ENCODE peak calls at places on chromosomes 4 and X, in four cellular contexts. R is K562, F is transverse colon, S is HCT116. Y is an unnamed sample.
A peak's percentile ranks its signal among the peaks of the same experiment; 100 is the strongest.

GRCh38 chr4:147683172-147683571 is 791 bp downstream of the PRMT9 start:
- DNase-seq in R (peak; percentile 9), F (peak; percentile 24), S (no peak), Y (no peak)

GRCh38 chrX:45769919-45770582 is 569.4 kb upstream of the DIPK2B start:
- DNase-seq in F (peak; percentile 71), S (no peak), R (peak; percentile 43), Y (peak; percentile 58)

GRCh38 chrX:103407776-103408175 is 31.4 kb downstream of the BEX3 start:
- DNase-seq in S (no peak), F (no peak), R (no peak), Y (no peak)

GRCh38 chr4:119525005-119525749 is 103.4 kb downstream of the PDE5A start:
- DNase-seq in R (no peak), S (no peak), F (no peak), Y (no peak)

GRCh38 chr4:163554870-163555465 is 60.5 kb downstream of the TMA16 start:
- DNase-seq in R (no peak), S (no peak), F (no peak), Y (no peak)

GRCh38 chrX:103423955-103424640 is 47.8 kb downstream of the BEX3 start:
- DNase-seq in S (no peak), F (no peak), R (no peak), Y (no peak)

GRCh38 chr4:94349193-94349592 is 6.6 kb upstream of the HPGDS start:
- DNase-seq in S (no peak), R (no peak), F (no peak), Y (no peak)

GRCh38 chr4:25817059-25817681 is 45.6 kb downstream of the SEL1L3 start:
- DNase-seq in R (no peak), S (no peak), F (no peak), Y (no peak)

GRCh38 chr4:156109943-156110925 is 156.6 kb upstream of the CTSO start:
- DNase-seq in S (no peak), F (no peak), R (no peak), Y (peak; percentile 29)
- TF ChIP-seq POLR2AphosphoS5 in S (no peak), F (peak; percentile 48), R (no peak), Y (no peak)

DNA sequence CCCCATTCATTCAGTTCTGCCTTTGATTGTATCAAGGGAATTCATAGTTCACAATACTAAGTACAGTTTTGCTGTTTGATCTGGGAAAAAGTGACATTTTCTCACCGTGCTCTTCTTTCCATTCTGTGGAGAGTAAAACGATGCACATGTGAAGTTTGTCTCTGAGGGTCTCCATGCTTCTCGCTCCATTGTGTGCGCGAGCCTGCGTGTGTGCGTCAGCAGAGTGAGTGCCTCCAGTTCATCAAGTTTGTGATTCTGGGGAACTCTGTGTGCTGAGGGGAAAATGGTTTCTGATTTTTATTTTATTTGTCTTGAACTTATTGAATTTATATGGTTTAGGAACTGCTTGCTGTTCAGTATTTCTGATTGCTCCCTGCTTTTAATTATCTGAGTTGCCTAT is 2.0 kb downstream of the STK26 start:
- DNase-seq in R (no peak), S (no peak), F (no peak), Y (no peak)
- H3K4me3 ChIP-seq in R (peak overlapping the region; percentile 95), S (no peak overlapping the region), F (no peak overlapping the region), Y (no peak overlapping the region)

GRCh38 chr4:77631276-77631675 is 25.7 kb downstream of the CXCL13 start:
- DNase-seq in F (peak; percentile 77), S (no peak), R (no peak), Y (no peak)

GRCh38 chr4:77635246-77635645 is 29.6 kb downstream of the CXCL13 start:
- DNase-seq in S (no peak), F (no peak), R (no peak), Y (no peak)

GRCh38 chr4:77634132-77634785 is 28.6 kb downstream of the CXCL13 start:
- DNase-seq in R (no peak), F (no peak), S (no peak), Y (no peak)

DNA sequence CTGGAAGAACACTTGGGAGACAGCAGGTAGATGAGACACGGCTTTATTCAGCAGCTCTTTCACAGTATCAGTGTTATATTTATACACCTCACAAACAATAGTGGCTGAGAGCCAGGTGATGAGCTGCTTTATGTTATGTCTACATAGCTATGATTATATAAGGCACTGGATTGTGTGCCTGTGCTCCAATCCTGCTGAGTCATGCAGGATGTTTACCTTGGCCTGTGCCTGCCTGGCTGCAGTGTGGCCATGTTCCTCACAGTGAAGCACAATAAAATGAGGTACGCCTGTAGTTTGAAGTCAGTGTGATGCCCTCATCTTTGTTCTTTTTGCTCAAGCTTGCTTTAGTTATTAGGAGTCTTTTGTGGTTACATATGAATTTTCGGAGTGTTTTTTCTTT is 31.3 kb downstream of the CXCL13 start:
- DNase-seq in S (peak; percentile 7), F (peak; percentile 72), R (no peak), Y (peak; percentile 85)
- TF ChIP-seq POLR2AphosphoS5 in S (no peak), F (peak; percentile 65), R (no peak), Y (peak; percentile 93)

GRCh38 chr4:36244257-36245084 is at the start of gene ARAP2:
- DNase-seq in S (peak; percentile 61), F (peak; percentile 67), R (peak; percentile 7), Y (peak; percentile 73)
- H3K4me3 ChIP-seq in S (peak within 1 kb of the TSS; percentile 73), F (peak within 1 kb of the TSS; percentile 73), R (no peak within 1 kb of the TSS), Y (peak within 1 kb of the TSS; percentile 73)

GRCh38 chrX:154097597-154098541 is at the start of gene MECP2:
- DNase-seq in R (peak; percentile 91), F (peak; percentile 94), S (peak; percentile 80), Y (peak; percentile 89)
- TF ChIP-seq POLR2AphosphoS5 in R (no peak), F (peak; percentile 57), S (peak; percentile 49), Y (peak; percentile 70)

GRCh38 chr4:165872443-165873297 is at the start of gene TLL1:
- DNase-seq in R (no peak), F (no peak), S (no peak), Y (peak; percentile 5)
- H3K4me3 ChIP-seq in R (no peak within 1 kb of the TSS), F (peak within 1 kb of the TSS; percentile 33), S (peak within 1 kb of the TSS; percentile 69), Y (peak within 1 kb of the TSS; percentile 30)

GRCh38 chr4:38667005-38667771 is 3.2 kb downstream of the KLF3 start:
- DNase-seq in R (peak; percentile 71), F (peak; percentile 87), S (peak; percentile 88), Y (peak; percentile 88)
- TF ChIP-seq POLR2AphosphoS5 in R (peak; percentile 92), F (peak; percentile 96), S (peak; percentile 86), Y (peak; percentile 93)

Y was measured in prostate gland.